ENCODE peak calls at places on chromosomes 4 and X, in five cellular contexts. S is NCI-H1694 treated with DMSO at 0.1 percent for 48 hours, T is fibroblast of the conjunctiva, C is T-helper 2 cell, F is SK-N-SH. L is an unnamed sample.

GRCh38 chr4:189600598-189601435 is 339.9 kb upstream of the FRG1 start:
- DNase-seq in S (no peak), T (no peak), C (no peak), F (peak; percentile 41), L (no peak)

GRCh38 chr4:142120921-142121320 is 484.5 kb downstream of the IL15 start:
- DNase-seq in S (no peak), T (no peak), C (peak; percentile 52), F (no peak), L (no peak)

GRCh38 chrX:13837290-13837745 is 20.4 kb upstream of the GPM6B start:
- DNase-seq in S (no peak), T (no peak), C (no peak), F (no peak), L (peak; percentile 50)

GRCh38 chrX:25144043-25144940 is 128.5 kb upstream of the ARX start:
- DNase-seq in S (peak; percentile 32), T (peak; percentile 57), C (peak; percentile 2), F (peak; percentile 51), L (peak; percentile 39)

GRCh38 chr4:137601924-137602323 is 69.6 kb upstream of the PCDH18 start:
- DNase-seq in S (no peak), T (no peak), C (no peak), F (no peak), L (no peak)

GRCh38 chr4:157810137-157810774 is 362.6 kb downstream of the GASK1B start:
- DNase-seq in S (no peak), T (no peak), C (no peak), F (no peak), L (no peak)

GRCh38 chrX:1223253-1223621 is 10.8 kb upstream of the CRLF2 start:
- DNase-seq in S (no peak), T (no peak), C (no peak), F (no peak), L (no peak)

GRCh38 chr4:26048962-26049361 is 134.9 kb downstream of the SMIM20 start:
- DNase-seq in S (no peak), T (peak; percentile 39), C (no peak), F (no peak), L (no peak)

GRCh38 chr4:125736057-125736456 is 421.3 kb downstream of the FAT4 start:
- DNase-seq in S (no peak), T (peak; percentile 61), C (no peak), F (peak; percentile 4), L (peak; percentile 10)

GRCh38 chr4:10245761-10246160 is 129.2 kb upstream of the WDR1 start:
- DNase-seq in S (no peak), T (no peak), C (no peak), F (no peak), L (no peak)

GRCh38 chr4:7767966-7768365 is 171.7 kb downstream of the AFAP1 start:
- DNase-seq in S (no peak), T (no peak), C (no peak), F (no peak), L (peak; percentile 45)

GRCh38 chr4:23881052-23881501 is 8.8 kb downstream of the PPARGC1A start:
- DNase-seq in S (no peak), T (no peak), C (no peak), F (no peak), L (no peak)

GRCh38 chrX:23548164-23548563 is 119.1 kb upstream of the PRDX4 start:
- DNase-seq in S (no peak), T (no peak), C (no peak), F (no peak), L (no peak)

GRCh38 chr4:11470709-11471441 is 42.2 kb upstream of the HS3ST1 start:
- DNase-seq in S (no peak), T (no peak), C (peak; percentile 32), F (no peak), L (no peak)

GRCh38 chr4:109211671-109212070 is 90.8 kb downstream of the COL25A1 start:
- DNase-seq in S (no peak), T (peak; percentile 8), C (no peak), F (no peak), L (no peak)

GRCh38 chr4:157075811-157076577 is at the start of gene GLRB:
- DNase-seq in S (no peak), T (no peak), C (peak; percentile 1), F (peak; percentile 89), L (peak; percentile 71)

GRCh38 chr4:183600189-183600685 is 58.7 kb downstream of the RWDD4 start:
- DNase-seq in S (peak; percentile 1), T (no peak), C (no peak), F (no peak), L (peak; percentile 60)

GRCh38 chr4:3683744-3684421 is 82.3 kb upstream of the ADRA2C start:
- DNase-seq in S (no peak), T (no peak), C (no peak), F (no peak), L (peak; percentile 56)

GRCh38 chrX:65451663-65452062 is 82.9 kb downstream of the LAS1L start:
- DNase-seq in S (peak; percentile 8), T (peak; percentile 0), C (peak; percentile 15), F (peak; percentile 9), L (peak; percentile 13)

GRCh38 chr4:142406051-142406549 is 440.0 kb downstream of the INPP4B start:
- DNase-seq in S (no peak), T (no peak), C (peak; percentile 76), F (no peak), L (no peak)

GRCh38 chrX:46653482-46653881 is 79.9 kb downstream of the CHST7 start:
- DNase-seq in S (no peak), T (no peak), C (peak; percentile 30), F (peak; percentile 34), L (peak; percentile 36)

GRCh38 chr4:82275431-82276423 is 98.1 kb downstream of the HNRNPD start:
- DNase-seq in S (no peak), T (no peak), C (no peak), F (no peak), L (peak; percentile 62)

GRCh38 chrX:50157545-50158125 is 43.2 kb downstream of the AKAP4 start:
- DNase-seq in S (no peak), T (peak; percentile 2), C (no peak), F (no peak), L (no peak)

GRCh38 chrX:134932528-134933217 is 58.1 kb upstream of the SMIM10 start:
- DNase-seq in S (no peak), T (peak; percentile 5), C (no peak), F (no peak), L (no peak)

GRCh38 chrX:107851215-107851614 is 25.5 kb downstream of the MID2 start:
- DNase-seq in S (no peak), T (no peak), C (no peak), F (no peak), L (no peak)

GRCh38 chr4:168362025-168362401 is 43.5 kb upstream of the DDX60 start:
- DNase-seq in S (no peak), T (no peak), C (no peak), F (no peak), L (no peak)

GRCh38 chr4:144894525-144894924 is 203.5 kb downstream of the ANAPC10 start:
- DNase-seq in S (no peak), T (peak; percentile 28), C (no peak), F (no peak), L (no peak)

GRCh38 chr4:188387134-188387791 is 248.0 kb downstream of the TRIML1 start:
- DNase-seq in S (no peak), T (no peak), C (no peak), F (no peak), L (no peak)

GRCh38 chrX:136541294-136541693 is 9.3 kb downstream of the VGLL1 start:
- DNase-seq in S (no peak), T (no peak), C (no peak), F (no peak), L (no peak)

GRCh38 chr4:152935661-152936445 is at the start of gene FHDC1:
- DNase-seq in S (no peak), T (no peak), C (peak; percentile 42), F (peak; percentile 80), L (peak; percentile 96)

L was measured in H7.